ENCODE peak calls at places on chromosomes 16 and 17, in nine cellular contexts. C is activated CD8-positive, alpha-beta T cell treated with anti-CD3 and anti-CD28 coated beads for 36 hours; W is progenitor cell of endocrine pancreas; T is psoas muscle; Q is mammary epithelial cell; O is mucosa of descending colon; Z is RWPE1; F is AG10803; G is lower leg skin. R is an unnamed sample.

GRCh38 chr16:73058616-73059409 is 10.9 kb upstream of the ZFHX3 start:
- DNase-seq in G (no peak), C (no peak), Q (peak), O (peak), F (peak), W (peak), Z (no peak), T (peak), R (peak)

GRCh38 chr16:318628-319027 is 33.9 kb downstream of the AXIN1 start:
- DNase-seq in Z (no peak), F (no peak), T (no peak), C (peak), W (no peak), G (no peak), Q (no peak), O (no peak), R (no peak)

GRCh38 chr17:79597996-79598557 is 12.8 kb downstream of the RBFOX3 start:
- DNase-seq in F (no peak), G (no peak), T (no peak), C (no peak), Q (no peak), O (no peak), Z (no peak), W (no peak), R (no peak)

GRCh38 chr17:43943769-43944418 is 1.6 kb upstream of the PPY start:
- DNase-seq in O (peak), C (peak), Z (peak), W (peak), F (peak), Q (peak), G (peak), T (peak), R (peak)

GRCh38 chr16:87199901-87200300 is 117.3 kb downstream of the C16orf95 start:
- DNase-seq in Q (no peak), W (no peak), T (no peak), C (no peak), F (no peak), Z (no peak), O (no peak), G (no peak), R (no peak)

GRCh38 chr17:74760404-74761105 is 12.1 kb downstream of the NHERF1 start:
- DNase-seq in O (no peak), C (no peak), T (no peak), G (no peak), Q (peak), Z (peak), F (no peak), W (no peak), R (no peak)

GRCh38 chr17:38447502-38448095 is 19.3 kb downstream of the ARHGAP23 start:
- DNase-seq in W (no peak), G (no peak), Q (no peak), T (no peak), C (no peak), F (peak), O (no peak), Z (no peak), R (no peak)

GRCh38 chr17:77106874-77107358 is 33.9 kb upstream of the SEC14L1 start:
- DNase-seq in W (no peak), G (no peak), F (no peak), Z (no peak), Q (no peak), C (peak), T (no peak), O (no peak), R (no peak)

GRCh38 chr16:60655514-60656153 is 1380.6 kb downstream of the CDH8 start:
- DNase-seq in O (no peak), F (no peak), T (no peak), Z (no peak), C (no peak), G (no peak), W (no peak), Q (no peak), R (no peak)

GRCh38 chr17:8109669-8110455 is 8.5 kb downstream of the ALOXE3 start:
- DNase-seq in F (no peak), G (peak), C (peak), O (peak), Z (peak), T (peak), W (peak), Q (peak), R (peak)

GRCh38 chr17:82931696-82932060 is 91.9 kb upstream of the ZNF750 start:
- DNase-seq in O (peak), Q (peak), T (peak), G (peak), F (peak), C (no peak), W (no peak), Z (peak), R (peak)

GRCh38 chr17:82876602-82877391 is 37.0 kb upstream of the ZNF750 start:
- DNase-seq in F (peak), Z (peak), Q (peak), O (peak), T (peak), C (no peak), W (peak), G (peak), R (peak)

GRCh38 chr16:53504161-53504663 is 1.2 kb upstream of the AKTIP start:
- DNase-seq in Q (peak), T (peak), G (peak), W (peak), O (peak), F (peak), C (peak), Z (no peak), R (peak)

GRCh38 chr17:64491034-64491860 is 5.6 kb downstream of the POLG2 start:
- DNase-seq in Q (no peak), Z (no peak), F (peak), G (no peak), T (no peak), C (peak), W (no peak), O (no peak), R (peak)

GRCh38 chr17:12622726-12623125 is 43.0 kb upstream of the MYOCD start:
- DNase-seq in W (no peak), O (no peak), C (no peak), G (no peak), T (no peak), Z (no peak), Q (no peak), F (peak), R (no peak)

GRCh38 chr17:73625006-73625405 is 19.2 kb downstream of the SDK2 start:
- DNase-seq in G (no peak), Q (peak), F (no peak), W (no peak), Z (peak), O (no peak), T (no peak), C (no peak), R (no peak)

GRCh38 chr16:75053791-75054555 is 55.1 kb downstream of the ZNRF1 start:
- DNase-seq in O (peak), W (no peak), Q (no peak), T (peak), G (peak), Z (no peak), F (no peak), C (no peak), R (no peak)

GRCh38 chr16:46648656-46649055 is 27.5 kb upstream of the SHCBP1 start:
- DNase-seq in Q (no peak), G (no peak), T (no peak), W (no peak), Z (no peak), O (no peak), F (no peak), C (no peak), R (no peak)
- TF ChIP-seq CTCF in Q (no peak), G (no peak), T (no peak), W (no peak), Z (no peak), O (no peak), F (no peak), C (no peak), R (peak)

DNA sequence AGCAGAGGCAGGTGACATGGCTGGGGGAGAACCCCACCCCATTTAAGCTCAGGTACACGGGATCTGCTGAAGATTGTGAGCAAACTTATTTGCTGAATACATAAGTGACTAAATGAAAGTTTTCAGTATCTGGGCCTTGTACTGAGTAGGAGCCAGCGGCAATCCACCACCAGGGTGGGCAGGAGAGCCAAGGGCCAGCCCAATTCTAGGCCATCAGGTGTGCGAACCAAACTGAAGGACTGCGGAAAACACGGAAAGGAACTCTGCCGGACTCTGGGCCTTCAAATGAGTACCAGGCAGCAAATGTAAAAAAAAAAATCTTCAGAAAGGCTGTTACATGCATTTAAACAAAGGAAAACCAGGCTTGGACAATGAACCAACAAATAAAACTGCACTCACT is 19.7 kb downstream of the ARHGAP17 start:
- DNase-seq in Z (no peak), C (no peak), T (no peak), Q (no peak), F (no peak), O (no peak), G (no peak), W (no peak), R (no peak)
- TF ChIP-seq CTCF in Z (no peak), C (no peak), T (no peak), Q (no peak), F (no peak), O (no peak), G (no peak), W (peak), R (no peak)

GRCh38 chr16:4615389-4616046 is 830 bp upstream of the UBALD1 start:
- DNase-seq in F (no peak), C (peak), G (no peak), Z (no peak), Q (no peak), O (peak), T (no peak), W (no peak), R (no peak)

GRCh38 chr16:4616047-4616811 is 1.5 kb upstream of the UBALD1 start:
- DNase-seq in F (peak), T (peak), Q (peak), C (peak), G (peak), W (peak), Z (peak), O (peak), R (peak)

GRCh38 chr16:4613636-4614570 is 785 bp downstream of the UBALD1 start:
- DNase-seq in O (no peak), F (peak), T (peak), Z (no peak), Q (peak), C (peak), W (peak), G (no peak), R (peak)

GRCh38 chr16:4612977-4613635 is 1.6 kb downstream of the UBALD1 start:
- DNase-seq in O (no peak), T (no peak), F (no peak), Z (peak), G (no peak), C (no peak), Q (peak), W (no peak), R (peak)

DNA sequence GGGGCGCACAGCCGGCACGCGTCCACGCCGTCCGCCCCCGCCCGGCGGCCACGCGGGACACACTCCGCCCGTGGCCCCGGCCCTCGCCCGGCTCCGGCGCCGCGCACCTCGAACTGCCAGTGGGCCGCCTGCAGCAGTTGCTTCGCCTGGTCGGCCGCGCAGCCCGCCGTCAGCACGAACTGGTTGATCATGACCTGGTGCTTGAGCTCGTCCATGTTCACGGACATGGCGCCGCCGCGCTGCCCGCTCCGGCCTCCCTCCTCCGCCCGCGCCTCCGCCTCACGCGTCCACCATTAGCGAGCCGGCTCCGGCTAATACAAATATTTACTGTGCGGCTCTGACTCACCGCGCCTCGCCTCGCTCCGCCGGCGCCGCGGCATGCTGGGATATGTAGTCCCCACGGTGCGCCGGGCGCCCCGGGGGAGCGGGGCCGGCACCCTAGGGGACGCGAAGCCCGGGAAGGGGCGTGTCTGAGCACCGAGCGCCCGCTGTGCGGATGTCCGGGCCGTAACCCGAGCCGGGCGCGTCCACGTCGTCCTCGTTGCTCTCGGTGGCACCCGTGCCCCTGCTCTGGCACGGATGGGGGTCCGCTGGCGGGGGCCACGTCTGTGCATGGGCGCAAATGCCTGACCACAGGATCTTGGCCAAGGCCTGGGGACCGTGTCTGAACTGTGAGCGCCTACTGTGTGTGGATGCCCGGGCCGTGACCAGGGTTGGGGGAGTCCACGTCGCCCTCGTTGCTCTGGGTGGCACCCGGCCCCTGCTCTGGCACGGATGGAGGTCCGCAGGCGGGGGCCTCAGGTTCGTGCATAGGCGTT is at the start of gene UBALD1:
- DNase-seq in Q (peak), Z (peak), W (peak), G (peak), T (peak), C (peak), O (peak), F (peak), R (peak)
- TF ChIP-seq CTCF in Q (no peak), Z (no peak), W (no peak), G (no peak), T (no peak), C (no peak), O (no peak), F (no peak), R (no peak)

GRCh38 chr17:59856859-59857794 is 35.6 kb downstream of the TUBD1 start:
- DNase-seq in T (no peak), W (no peak), O (no peak), F (no peak), C (no peak), Z (no peak), G (peak), Q (no peak), R (no peak)

GRCh38 chr17:59853168-59853918 is 39.4 kb downstream of the TUBD1 start:
- DNase-seq in Q (peak), T (no peak), F (peak), Z (peak), C (peak), W (no peak), O (peak), G (peak), R (peak)

GRCh38 chr17:59863607-59864006 is 29.1 kb downstream of the TUBD1 start:
- DNase-seq in T (no peak), W (no peak), Z (no peak), Q (no peak), O (no peak), C (no peak), G (no peak), F (no peak), R (peak)

GRCh38 chr17:59859444-59860025 is 33.2 kb downstream of the TUBD1 start:
- DNase-seq in W (no peak), Q (no peak), O (no peak), G (no peak), Z (no peak), T (no peak), F (peak), C (no peak), R (peak)

GRCh38 chr17:59858167-59858790 is 34.5 kb downstream of the TUBD1 start:
- DNase-seq in F (peak), O (no peak), C (no peak), T (no peak), W (no peak), Z (no peak), G (peak), Q (no peak), R (peak)
- TF ChIP-seq CTCF in F (no peak), O (no peak), C (no peak), T (no peak), W (no peak), Z (no peak), G (no peak), Q (no peak), R (no peak)

DNA sequence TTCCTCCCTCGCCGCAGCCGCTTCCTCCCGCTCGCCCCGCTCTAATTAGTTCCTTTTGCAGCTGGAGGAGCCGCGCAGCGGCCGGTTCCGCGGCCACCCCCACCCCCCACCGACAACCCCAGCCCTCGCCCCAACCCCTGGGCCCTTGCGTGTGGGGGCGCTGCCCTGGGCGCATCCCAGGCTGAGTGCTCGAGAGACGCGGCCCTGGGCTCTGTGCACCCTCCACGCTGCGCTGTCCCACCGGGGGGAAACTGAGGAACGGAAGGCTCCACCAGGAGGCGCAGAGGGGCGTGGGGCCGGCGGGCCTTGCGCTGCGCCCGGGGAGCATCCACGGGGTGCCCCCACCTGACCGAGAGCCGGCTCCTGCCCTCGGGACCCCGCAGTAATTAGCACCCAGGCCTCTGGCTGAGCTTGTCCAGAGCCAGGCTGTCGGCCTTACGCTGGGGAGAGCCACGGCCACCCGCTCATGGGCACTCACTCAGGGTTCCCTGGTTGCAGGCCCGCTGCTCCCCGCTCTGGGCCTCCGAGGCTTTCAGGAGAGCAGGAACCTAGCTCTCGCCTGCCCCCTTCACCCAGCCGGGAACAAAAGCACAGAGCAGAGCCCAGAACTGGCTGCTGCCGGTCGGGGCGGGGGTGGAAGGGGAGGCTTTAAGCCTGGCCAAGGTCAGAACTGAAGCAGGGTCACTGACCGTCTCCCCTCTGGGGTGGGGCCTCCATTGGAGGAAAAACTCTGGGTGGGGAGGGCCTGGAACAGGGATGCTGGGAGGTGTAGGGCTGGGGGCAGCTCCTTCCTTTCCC is 12.1 kb downstream of the GLIS2 start:
- DNase-seq in W (peak), F (peak), O (no peak), T (peak), Z (no peak), G (peak), C (peak), Q (peak), R (peak)
- TF ChIP-seq CTCF in W (peak), F (peak), O (peak), T (peak), Z (peak), G (no peak), C (peak), Q (peak), R (peak)

GRCh38 chr17:42536372-42537155 is 523 bp downstream of the NAGLU start:
- DNase-seq in G (peak), Q (peak), Z (peak), C (peak), T (peak), O (peak), W (peak), F (peak), R (peak)
- TF ChIP-seq CTCF in G (no peak), Q (no peak), Z (no peak), C (no peak), T (peak), O (no peak), W (no peak), F (no peak), R (no peak)